ENCODE peak calls at places on chromosomes 5 and 9, in nine cellular contexts. G is colonic mucosa; A is naive thymus-derived CD4-positive, alpha-beta T cell; W is amygdala; K is posterior vena cava; J is GM13976; Y is right lobe of liver; H is CD4-positive, alpha-beta memory T cell; C is ecto neural progenitor cell. I is an unnamed sample.

GRCh38 chr5:66959668-66960067 is 236.9 kb downstream of the CD180 start:
- DNase-seq in H (no peak), C (no peak), A (no peak), J (no peak), G (no peak), W (no peak), K (no peak), Y (no peak), I (no peak)

GRCh38 chr5:135508496-135509005 is 27.2 kb downstream of the NEUROG1 start:
- DNase-seq in H (no peak), A (no peak), K (no peak), W (no peak), G (no peak), C (no peak), J (no peak), Y (no peak), I (no peak)

GRCh38 chr9:11946521-11946920 is 746.7 kb upstream of the TYRP1 start:
- DNase-seq in H (no peak), K (no peak), C (no peak), A (no peak), G (no peak), J (no peak), Y (no peak), W (no peak), I (no peak)

GRCh38 chr5:139390639-139391569 is 1.2 kb upstream of the MZB1 start:
- DNase-seq in K (peak), C (no peak), J (no peak), Y (no peak), H (no peak), G (no peak), A (no peak), W (no peak), I (no peak)

GRCh38 chr5:134784241-134784920 is 25.8 kb downstream of the DDX46 start:
- DNase-seq in H (no peak), A (peak), G (no peak), C (no peak), J (no peak), Y (no peak), K (no peak), W (no peak), I (no peak)

GRCh38 chr9:115349542-115349941 is 231.6 kb upstream of the TNC start:
- DNase-seq in H (no peak), W (no peak), J (no peak), G (no peak), C (no peak), A (no peak), K (no peak), Y (no peak), I (no peak)

GRCh38 chr9:108386859-108387384 is 468.9 kb downstream of the ACTL7B start:
- DNase-seq in W (no peak), K (no peak), G (no peak), J (no peak), H (no peak), Y (no peak), C (no peak), A (no peak), I (no peak)

GRCh38 chr9:27453860-27454553 is 70.1 kb upstream of the IFNK start:
- DNase-seq in W (no peak), K (no peak), G (no peak), Y (no peak), C (no peak), J (no peak), H (no peak), A (no peak), I (no peak)

GRCh38 chr9:90562229-90562628 is 80.4 kb downstream of the DIRAS2 start:
- DNase-seq in C (no peak), W (no peak), H (no peak), K (no peak), A (no peak), Y (peak), G (no peak), J (no peak), I (no peak)

GRCh38 chr9:34994429-34995287 is 5.1 kb downstream of the DNAJB5 start:
- DNase-seq in A (no peak), H (no peak), K (no peak), W (no peak), C (no peak), Y (no peak), J (peak), G (peak), I (no peak)

GRCh38 chr5:178281321-178281720 is 48.7 kb upstream of the PHYKPL start:
- DNase-seq in J (no peak), G (no peak), K (no peak), H (no peak), C (no peak), W (no peak), A (no peak), Y (no peak), I (no peak)

GRCh38 chr5:43315262-43315661 is 2.0 kb upstream of the HMGCS1 start:
- DNase-seq in C (no peak), K (no peak), H (no peak), G (no peak), J (no peak), W (no peak), Y (no peak), A (no peak), I (no peak)

GRCh38 chr9:88663766-88664419 is 128.9 kb downstream of the NXNL2 start:
- DNase-seq in J (no peak), H (no peak), C (no peak), Y (no peak), A (no peak), G (no peak), W (no peak), K (no peak), I (no peak)

GRCh38 chr5:80989883-80990282 is 29.7 kb downstream of the RASGRF2 start:
- DNase-seq in K (no peak), C (no peak), G (no peak), Y (no peak), A (no peak), H (no peak), W (no peak), J (no peak), I (no peak)

GRCh38 chr5:93421987-93422391 is 159.0 kb downstream of the NR2F1-AS1 start:
- DNase-seq in G (no peak), K (peak), J (no peak), Y (no peak), A (no peak), C (peak), W (no peak), H (no peak), I (no peak)

GRCh38 chr5:115758356-115758755 is 58.1 kb downstream of the CDO1 start:
- DNase-seq in H (no peak), K (no peak), W (no peak), Y (no peak), A (no peak), C (no peak), J (peak), G (no peak), I (no peak)

GRCh38 chr5:73644385-73644963 is 18.5 kb downstream of the ARHGEF28 start:
- DNase-seq in K (no peak), Y (no peak), H (no peak), C (no peak), G (no peak), W (no peak), J (no peak), A (no peak), I (no peak)

GRCh38 chr5:72325566-72326297 is 5.6 kb downstream of the PTCD2 start:
- DNase-seq in C (no peak), K (no peak), J (no peak), A (no peak), W (no peak), Y (no peak), H (no peak), G (no peak), I (no peak)

GRCh38 chr9:84990416-84990815 is 320.9 kb downstream of the NTRK2 start:
- DNase-seq in Y (no peak), W (peak), A (no peak), G (no peak), K (no peak), H (no peak), C (no peak), J (no peak), I (no peak)

GRCh38 chr5:82603280-82603987 is 325.3 kb upstream of the RPS23 start:
- DNase-seq in G (no peak), H (no peak), W (no peak), J (no peak), C (no peak), A (no peak), Y (no peak), K (no peak), I (no peak)

GRCh38 chr5:98769006-98769255 is 4.5 kb upstream of the RGMB start:
- DNase-seq in A (peak), W (no peak), J (peak), K (peak), Y (peak), C (no peak), G (peak), H (no peak), I (no peak)

GRCh38 chr9:124291801-124292396 is 34.1 kb downstream of the NEK6 start:
- DNase-seq in J (peak), G (no peak), Y (peak), K (no peak), W (peak), H (no peak), A (no peak), C (no peak), I (peak)

I was measured in stimulated activated CD8-positive, alpha-beta memory T cell treated with anti-CD3 and anti-CD28 coated beads, Interleukin-15, amount 100 ng/mL, for 4 hours.